ENCODE peak calls at places on chromosome 7, in six cellular contexts. H is uterus, K is hepatocyte, A is neural crest cell, Z is endothelial cell, V is choroid plexus epithelial cell. I is an unnamed sample.

GRCh38 chr7:25656581-25657026 is 428.3 kb upstream of the NPVF start:
- DNase-seq in H (no peak), K (peak; percentile 55), A (no peak), Z (no peak), V (no peak), I (no peak)

GRCh38 chr7:101390901-101391301 is 28.2 kb downstream of the COL26A1 start:
- DNase-seq in H (peak; percentile 15), K (peak; percentile 37), A (peak; percentile 70), Z (peak; percentile 56), V (peak; percentile 68), I (peak; percentile 81)

GRCh38 chr7:1737956-1738355 is 67.9 kb downstream of the ELFN1 start:
- DNase-seq in H (no peak), K (no peak), A (no peak), Z (no peak), V (no peak), I (no peak)

GRCh38 chr7:3267928-3268690 is 32.9 kb upstream of the SDK1 start:
- DNase-seq in H (no peak), K (peak; percentile 33), A (no peak), Z (no peak), V (peak; percentile 95), I (no peak)

GRCh38 chr7:52764502-52765169 is 270.8 kb upstream of the POM121L12 start:
- DNase-seq in H (no peak), K (no peak), A (no peak), Z (no peak), V (no peak), I (no peak)

GRCh38 chr7:25358831-25359350 is 130.6 kb upstream of the NPVF start:
- DNase-seq in H (no peak), K (no peak), A (no peak), Z (no peak), V (no peak), I (no peak)

GRCh38 chr7:78437118-78437517 is 638.5 kb downstream of the PHTF2 start:
- DNase-seq in H (no peak), K (no peak), A (no peak), Z (no peak), V (peak; percentile 8), I (no peak)

GRCh38 chr7:24889611-24890010 is 90.4 kb downstream of the OSBPL3 start:
- DNase-seq in H (no peak), K (no peak), A (no peak), Z (no peak), V (no peak), I (no peak)

GRCh38 chr7:102875700-102876192 is 37.1 kb upstream of the LRRC17 start:
- DNase-seq in H (no peak), K (peak; percentile 81), A (no peak), Z (no peak), V (peak; percentile 99), I (no peak)

GRCh38 chr7:6536262-6536770 is 14.9 kb downstream of the GRID2IP start:
- DNase-seq in H (no peak), K (no peak), A (no peak), Z (no peak), V (no peak), I (peak; percentile 72)

GRCh38 chr7:44978511-44979366 is at the start of gene MYO1G:
- DNase-seq in H (no peak), K (no peak), A (no peak), Z (no peak), V (no peak), I (peak; percentile 81)

GRCh38 chr7:98278936-98279335 is 2.5 kb upstream of the BRI3 start:
- DNase-seq in H (no peak), K (no peak), A (no peak), Z (no peak), V (no peak), I (no peak)

GRCh38 chr7:22545539-22545938 is 45.6 kb upstream of the STEAP1B start:
- DNase-seq in H (no peak), K (no peak), A (no peak), Z (no peak), V (no peak), I (no peak)

GRCh38 chr7:148901178-148901577 is 17.1 kb upstream of the EZH2 start:
- DNase-seq in H (no peak), K (no peak), A (no peak), Z (no peak), V (no peak), I (no peak)

GRCh38 chr7:32068411-32068905 is 1.7 kb downstream of the PDE1C start:
- DNase-seq in H (no peak), K (no peak), A (no peak), Z (no peak), V (no peak), I (no peak)

GRCh38 chr7:117132385-117133120 is 179.3 kb downstream of the ST7 start:
- DNase-seq in H (no peak), K (no peak), A (no peak), Z (no peak), V (peak; percentile 91), I (no peak)

GRCh38 chr7:98238976-98239375 is 13.1 kb downstream of the TECPR1 start:
- DNase-seq in H (no peak), K (no peak), A (no peak), Z (no peak), V (peak; percentile 12), I (no peak)

GRCh38 chr7:152383341-152384234 is 52.2 kb downstream of the KMT2C start:
- DNase-seq in H (no peak), K (no peak), A (no peak), Z (no peak), V (peak; percentile 93), I (no peak)

GRCh38 chr7:43199333-43199732 is 86.9 kb downstream of the HECW1 start:
- DNase-seq in H (no peak), K (no peak), A (no peak), Z (no peak), V (peak; percentile 63), I (no peak)

GRCh38 chr7:112234147-112234546 is 27.7 kb downstream of the ZNF277 start:
- DNase-seq in H (no peak), K (no peak), A (no peak), Z (no peak), V (no peak), I (no peak)

GRCh38 chr7:106522691-106523090 is 138.3 kb downstream of the CCDC71L start:
- DNase-seq in H (no peak), K (no peak), A (no peak), Z (no peak), V (peak; percentile 25), I (no peak)

GRCh38 chr7:106523482-106523881 is 137.5 kb downstream of the CCDC71L start:
- DNase-seq in H (no peak), K (no peak), A (no peak), Z (no peak), V (peak; percentile 6), I (no peak)

GRCh38 chr7:106521541-106521940 is 139.4 kb downstream of the CCDC71L start:
- DNase-seq in H (no peak), K (no peak), A (no peak), Z (no peak), V (no peak), I (no peak)

GRCh38 chr7:106518986-106519385 is 142.0 kb downstream of the CCDC71L start:
- DNase-seq in H (no peak), K (no peak), A (no peak), Z (no peak), V (no peak), I (no peak)

DNA sequence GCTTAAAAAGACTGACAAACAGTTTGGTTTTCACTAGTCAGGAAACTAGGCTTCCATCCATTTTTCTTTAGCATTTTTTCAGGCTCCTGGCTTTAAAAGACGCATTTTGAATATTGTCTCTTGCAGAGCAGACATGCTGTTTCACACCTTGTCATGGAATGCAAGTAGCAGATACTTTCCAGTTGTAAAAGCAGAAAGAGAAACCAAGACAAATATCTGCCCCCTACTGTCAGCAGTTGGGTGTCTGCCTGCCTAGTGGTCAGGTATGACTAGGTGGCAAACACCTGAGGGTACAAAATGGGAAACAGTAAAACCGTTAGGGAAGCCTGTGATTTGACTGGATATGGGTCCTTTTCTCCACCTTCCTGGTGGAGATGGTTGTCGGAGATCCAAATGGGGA is 139.8 kb downstream of the CCDC71L start:
- DNase-seq in H (no peak), K (peak; percentile 10), A (no peak), Z (no peak), V (peak; percentile 9), I (peak; percentile 18)
- TF ChIP-seq CTCF in H (no peak), K (peak; percentile 13), A (no peak), Z (no peak), V (peak; percentile 26), I (peak; percentile 2)

GRCh38 chr7:150875791-150876190 is 23.5 kb downstream of the AOC1 start:
- DNase-seq in H (no peak), K (no peak), A (no peak), Z (no peak), V (no peak), I (peak; percentile 29)
- TF ChIP-seq CTCF in H (no peak), K (no peak), A (peak; percentile 8), Z (no peak), V (peak; percentile 15), I (no peak)

GRCh38 chr7:135411098-135411497 is 98.8 kb downstream of the CNOT4 start:
- DNase-seq in H (no peak), K (no peak), A (no peak), Z (no peak), V (no peak), I (no peak)

GRCh38 chr7:135410546-135410942 is 99.4 kb downstream of the CNOT4 start:
- DNase-seq in H (no peak), K (no peak), A (no peak), Z (no peak), V (no peak), I (no peak)

GRCh38 chr7:135416431-135416830 is 93.5 kb downstream of the CNOT4 start:
- DNase-seq in H (no peak), K (no peak), A (no peak), Z (no peak), V (no peak), I (no peak)

GRCh38 chr7:135414208-135414607 is 95.7 kb downstream of the CNOT4 start:
- DNase-seq in H (no peak), K (no peak), A (no peak), Z (no peak), V (no peak), I (no peak)

DNA sequence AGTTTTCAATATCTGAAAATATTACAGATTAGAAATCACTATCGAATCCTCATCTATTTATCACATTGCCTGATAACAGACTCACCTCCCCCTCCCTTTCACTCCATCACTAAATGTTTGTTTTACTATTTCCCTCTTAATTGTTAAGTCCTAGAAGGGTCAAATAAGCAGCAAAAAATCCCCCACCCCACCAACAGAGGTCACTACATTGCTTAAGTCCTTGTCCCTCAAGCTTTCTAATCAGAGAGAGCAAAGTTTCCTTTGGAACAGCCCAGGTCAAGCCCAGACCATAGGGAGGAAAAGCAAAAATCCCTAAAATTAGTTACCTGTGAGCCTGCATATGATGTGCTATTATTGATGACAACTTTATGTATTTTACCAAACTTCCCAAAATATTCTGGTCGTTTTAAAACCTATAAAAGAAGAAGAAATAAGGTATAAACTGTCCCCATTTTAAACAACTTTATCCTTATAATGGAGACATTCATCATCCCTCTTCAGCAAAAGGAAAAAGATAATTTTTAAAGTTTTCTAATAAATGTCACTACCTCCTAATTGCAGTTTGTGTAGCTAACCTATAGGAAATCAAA is 95.0 kb downstream of the CNOT4 start:
- DNase-seq in H (no peak), K (peak; percentile 60), A (peak; percentile 2), Z (peak; percentile 55), V (peak; percentile 82), I (peak; percentile 4)
- TF ChIP-seq CTCF in H (peak; percentile 12), K (peak; percentile 47), A (peak; percentile 63), Z (peak; percentile 69), V (peak; percentile 68), I (peak; percentile 66)

GRCh38 chr7:95004618-95005282 is 97.4 kb downstream of the PPP1R9A start:
- DNase-seq in H (no peak), K (no peak), A (no peak), Z (no peak), V (no peak), I (no peak)
- TF ChIP-seq CTCF in H (no peak), K (no peak), A (no peak), Z (no peak), V (no peak), I (no peak)